ENCODE peak calls at places on chromosome 21, in five cellular contexts. Y is IMR-90, P is MM.1S, M is prostate gland, K is Peyer's patch. O is an unnamed sample. For H3K4me1, the result is how much of the 10 kb centered on the place peaks cover.

GRCh38 chr21:39518845-39519205 is 67.1 kb downstream of the SH3BGR start:
- DNase-seq in Y (no peak), P (no peak), K (no peak), M (no peak), O (no peak)

GRCh38 chr21:38716942-38717341 is 88.8 kb upstream of the ETS2 start:
- DNase-seq in K (no peak), Y (peak), M (no peak), P (no peak), O (no peak)

GRCh38 chr21:25298512-25299491 is 308.5 kb downstream of the MRPL39 start:
- DNase-seq in K (no peak), M (no peak), Y (no peak), P (peak), O (no peak)

GRCh38 chr21:42923553-42924432 is 1.6 kb downstream of the ERVH48-1 start:
- DNase-seq in K (peak), Y (peak), P (peak), M (peak), O (peak)

GRCh38 chr21:42787613-42788012 is 91.7 kb downstream of the WDR4 start:
- DNase-seq in Y (no peak), P (no peak), K (no peak), M (no peak), O (no peak)

GRCh38 chr21:17089121-17089520 is 423.7 kb upstream of the CXADR start:
- DNase-seq in Y (no peak), P (no peak), M (no peak), K (no peak), O (no peak)

GRCh38 chr21:42746593-42747266 is 93.3 kb downstream of the PDE9A start:
- DNase-seq in Y (no peak), M (no peak), K (peak), P (no peak), O (peak)

GRCh38 chr21:39938086-39938611 is 70.9 kb downstream of the PCP4 start:
- DNase-seq in Y (no peak), P (no peak), M (peak), K (no peak), O (no peak)

GRCh38 chr21:15060776-15061175 is 4.0 kb downstream of the NRIP1 start:
- DNase-seq in K (no peak), P (no peak), M (no peak), Y (peak), O (no peak)

GRCh38 chr21:38067086-38067739 is 151.0 kb upstream of the KCNJ6 start:
- DNase-seq in M (no peak), P (no peak), Y (no peak), K (no peak), O (no peak)

GRCh38 chr21:15172963-15173362 is 108.2 kb upstream of the NRIP1 start:
- DNase-seq in P (no peak), Y (no peak), M (no peak), K (no peak), O (no peak)

GRCh38 chr21:40155563-40155962 is 288.3 kb downstream of the PCP4 start:
- DNase-seq in P (no peak), Y (no peak), M (no peak), K (no peak), O (no peak)

GRCh38 chr21:41519806-41520559 is 12.0 kb upstream of the TMPRSS2 start:
- DNase-seq in K (no peak), Y (no peak), M (no peak), P (no peak), O (no peak)

GRCh38 chr21:29315155-29315749 is 16.5 kb downstream of the BACH1 start:
- DNase-seq in M (no peak), K (no peak), Y (no peak), P (no peak), O (no peak)
- H3K4me1 ChIP-seq in M (under half), K (under half), Y (under half), P (under half), O (under half)

DNA sequence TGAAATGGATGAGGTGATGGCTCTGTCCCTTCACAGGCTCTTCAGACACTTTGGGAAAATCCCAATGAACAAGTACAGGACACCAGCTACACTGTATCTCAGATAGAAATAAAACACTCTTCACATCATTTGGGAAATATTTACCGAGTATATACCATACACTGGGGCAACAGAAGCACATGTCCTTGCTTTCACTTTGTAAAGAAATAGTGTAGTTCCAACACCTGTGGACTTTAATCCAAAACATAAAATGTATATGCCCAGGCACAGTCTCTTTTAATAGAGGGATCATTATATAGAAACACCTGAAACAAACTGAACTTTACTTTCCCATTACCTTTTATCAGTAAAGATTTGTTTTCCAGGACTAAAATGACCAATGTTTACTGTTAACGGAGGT is 14.0 kb downstream of the SOD1 start:
- DNase-seq in M (no peak), Y (no peak), P (no peak), K (no peak), O (no peak)
- TF ChIP-seq CTCF in M (no peak), Y (no peak), P (no peak), K (no peak), O (no peak)

GRCh38 chr21:34988139-34988538 is 61.0 kb downstream of the RUNX1 start:
- DNase-seq in Y (no peak), K (no peak), M (no peak), P (no peak), O (no peak)
- H3K4me1 ChIP-seq in Y (under half), K (under half), M (under half), P (under half), O (under half)

GRCh38 chr21:44617071-44617501 is 5.2 kb downstream of the KRTAP10-8 start:
- DNase-seq in Y (no peak), M (no peak), K (no peak), P (no peak), O (no peak)

GRCh38 chr21:44619886-44620285 is 7.0 kb upstream of the KRTAP10-9 start:
- DNase-seq in Y (no peak), M (no peak), K (no peak), P (no peak), O (no peak)

GRCh38 chr21:44616591-44616926 is 4.7 kb downstream of the KRTAP10-8 start:
- DNase-seq in K (no peak), P (no peak), M (no peak), Y (no peak), O (no peak)

GRCh38 chr21:44618909-44619308 is 7.0 kb downstream of the KRTAP10-8 start:
- DNase-seq in M (no peak), Y (no peak), K (peak), P (no peak), O (no peak)

GRCh38 chr21:44618504-44618903 is 6.6 kb downstream of the KRTAP10-8 start:
- DNase-seq in K (no peak), Y (peak), M (no peak), P (no peak), O (peak)
- TF ChIP-seq CTCF in K (no peak), Y (no peak), M (no peak), P (peak), O (no peak)

GRCh38 chr21:33022828-33023573 is 2.7 kb upstream of the OLIG2 start:
- DNase-seq in Y (no peak), P (no peak), K (no peak), M (no peak), O (no peak)
- H3K4me1 ChIP-seq in Y (under half), P (under half), K (under half), M (under half), O (under half)